ENCODE peak calls at places on chromosomes 3 and 15, in ten cellular contexts. One of them, this sample, is unnamed.

GRCh38 chr15:52351206-52351907 is 55.8 kb upstream of the MYO5C start:
- DNase-seq in GM20000: no peak
- DNase-seq in GM18507: no peak
- DNase-seq in KBM-7: no peak
- DNase-seq in stimulated activated CD4-positive, alpha-beta T cell treated with anti-CD3 and anti-CD28 coated beads, TNF-alpha, amount 100 ng/mL, for 1 hour: no peak
- DNase-seq in AG08396: no peak
- DNase-seq in H4: no peak
- DNase-seq in GDM1: no peak
- DNase-seq in kidney tubule cell: no peak
- DNase-seq in NCI-H2081: no peak
- DNase-seq in this sample: no peak

GRCh38 chr3:104873331-104873730 is 493.4 kb upstream of the ALCAM start:
- DNase-seq in GM20000: no peak
- DNase-seq in GM18507: no peak
- DNase-seq in KBM-7: no peak
- DNase-seq in stimulated activated CD4-positive, alpha-beta T cell treated with anti-CD3 and anti-CD28 coated beads, TNF-alpha, amount 100 ng/mL, for 1 hour: no peak
- DNase-seq in AG08396: no peak
- DNase-seq in H4: no peak
- DNase-seq in GDM1: no peak
- DNase-seq in kidney tubule cell: peak
- DNase-seq in NCI-H2081: no peak
- DNase-seq in this sample: no peak

GRCh38 chr3:137787520-137787919 is 23.4 kb downstream of the SOX14 start:
- DNase-seq in GM20000: no peak
- DNase-seq in GM18507: no peak
- DNase-seq in KBM-7: no peak
- DNase-seq in stimulated activated CD4-positive, alpha-beta T cell treated with anti-CD3 and anti-CD28 coated beads, TNF-alpha, amount 100 ng/mL, for 1 hour: no peak
- DNase-seq in AG08396: no peak
- DNase-seq in H4: no peak
- DNase-seq in GDM1: no peak
- DNase-seq in kidney tubule cell: no peak
- DNase-seq in NCI-H2081: no peak
- DNase-seq in this sample: no peak

GRCh38 chr3:133928136-133928893 is 32.6 kb upstream of the RAB6B start:
- DNase-seq in GM20000: no peak
- DNase-seq in GM18507: no peak
- DNase-seq in KBM-7: no peak
- DNase-seq in stimulated activated CD4-positive, alpha-beta T cell treated with anti-CD3 and anti-CD28 coated beads, TNF-alpha, amount 100 ng/mL, for 1 hour: no peak
- DNase-seq in AG08396: no peak
- DNase-seq in H4: no peak
- DNase-seq in GDM1: no peak
- DNase-seq in kidney tubule cell: no peak
- DNase-seq in NCI-H2081: no peak
- DNase-seq in this sample: no peak

GRCh38 chr15:64134322-64134829 is 17.2 kb upstream of the SNX22 start:
- DNase-seq in GM20000: no peak
- DNase-seq in GM18507: no peak
- DNase-seq in KBM-7: no peak
- DNase-seq in stimulated activated CD4-positive, alpha-beta T cell treated with anti-CD3 and anti-CD28 coated beads, TNF-alpha, amount 100 ng/mL, for 1 hour: no peak
- DNase-seq in AG08396: no peak
- DNase-seq in H4: peak
- DNase-seq in GDM1: no peak
- DNase-seq in kidney tubule cell: no peak
- DNase-seq in NCI-H2081: no peak
- DNase-seq in this sample: no peak

GRCh38 chr3:42129014-42129953 is 38.1 kb downstream of the TRAK1 start:
- DNase-seq in GM20000: no peak
- DNase-seq in GM18507: no peak
- DNase-seq in KBM-7: no peak
- DNase-seq in stimulated activated CD4-positive, alpha-beta T cell treated with anti-CD3 and anti-CD28 coated beads, TNF-alpha, amount 100 ng/mL, for 1 hour: no peak
- DNase-seq in AG08396: peak
- DNase-seq in H4: no peak
- DNase-seq in GDM1: no peak
- DNase-seq in kidney tubule cell: peak
- DNase-seq in NCI-H2081: no peak
- DNase-seq in this sample: peak

GRCh38 chr3:86794336-86795065 is 196.4 kb downstream of the VGLL3 start:
- DNase-seq in GM20000: no peak
- DNase-seq in GM18507: no peak
- DNase-seq in KBM-7: no peak
- DNase-seq in stimulated activated CD4-positive, alpha-beta T cell treated with anti-CD3 and anti-CD28 coated beads, TNF-alpha, amount 100 ng/mL, for 1 hour: no peak
- DNase-seq in AG08396: no peak
- DNase-seq in H4: no peak
- DNase-seq in GDM1: no peak
- DNase-seq in kidney tubule cell: peak
- DNase-seq in NCI-H2081: no peak
- DNase-seq in this sample: no peak

GRCh38 chr15:56919708-56920637 is 1.5 kb downstream of the TCF12 start:
- DNase-seq in GM20000: peak
- DNase-seq in GM18507: no peak
- DNase-seq in KBM-7: peak
- DNase-seq in stimulated activated CD4-positive, alpha-beta T cell treated with anti-CD3 and anti-CD28 coated beads, TNF-alpha, amount 100 ng/mL, for 1 hour: no peak
- DNase-seq in AG08396: no peak
- DNase-seq in H4: peak
- DNase-seq in GDM1: no peak
- DNase-seq in kidney tubule cell: peak
- DNase-seq in NCI-H2081: peak
- DNase-seq in this sample: peak

GRCh38 chr3:156620260-156620659 is 54.1 kb upstream of the TIPARP start:
- DNase-seq in GM20000: no peak
- DNase-seq in GM18507: no peak
- DNase-seq in KBM-7: no peak
- DNase-seq in stimulated activated CD4-positive, alpha-beta T cell treated with anti-CD3 and anti-CD28 coated beads, TNF-alpha, amount 100 ng/mL, for 1 hour: no peak
- DNase-seq in AG08396: no peak
- DNase-seq in H4: peak
- DNase-seq in GDM1: no peak
- DNase-seq in kidney tubule cell: peak
- DNase-seq in NCI-H2081: peak
- DNase-seq in this sample: no peak

GRCh38 chr3:17032407-17033034 is 147.8 kb downstream of the PLCL2 start:
- DNase-seq in GM20000: no peak
- DNase-seq in GM18507: no peak
- DNase-seq in KBM-7: peak
- DNase-seq in stimulated activated CD4-positive, alpha-beta T cell treated with anti-CD3 and anti-CD28 coated beads, TNF-alpha, amount 100 ng/mL, for 1 hour: no peak
- DNase-seq in AG08396: peak
- DNase-seq in H4: peak
- DNase-seq in GDM1: peak
- DNase-seq in kidney tubule cell: peak
- DNase-seq in NCI-H2081: peak
- DNase-seq in this sample: peak

GRCh38 chr3:143559291-143559690 is 289.0 kb downstream of the SLC9A9 start:
- DNase-seq in GM20000: no peak
- DNase-seq in GM18507: no peak
- DNase-seq in KBM-7: no peak
- DNase-seq in stimulated activated CD4-positive, alpha-beta T cell treated with anti-CD3 and anti-CD28 coated beads, TNF-alpha, amount 100 ng/mL, for 1 hour: no peak
- DNase-seq in AG08396: no peak
- DNase-seq in H4: no peak
- DNase-seq in GDM1: no peak
- DNase-seq in kidney tubule cell: no peak
- DNase-seq in NCI-H2081: no peak
- DNase-seq in this sample: no peak

GRCh38 chr3:60884005-60884404 is 367.2 kb downstream of the FHIT start:
- DNase-seq in GM20000: no peak
- DNase-seq in GM18507: no peak
- DNase-seq in KBM-7: no peak
- DNase-seq in stimulated activated CD4-positive, alpha-beta T cell treated with anti-CD3 and anti-CD28 coated beads, TNF-alpha, amount 100 ng/mL, for 1 hour: no peak
- DNase-seq in AG08396: no peak
- DNase-seq in H4: no peak
- DNase-seq in GDM1: no peak
- DNase-seq in kidney tubule cell: no peak
- DNase-seq in NCI-H2081: no peak
- DNase-seq in this sample: no peak

GRCh38 chr3:178551916-178552321 is 15.7 kb downstream of the KCNMB2 start:
- DNase-seq in GM20000: no peak
- DNase-seq in GM18507: no peak
- DNase-seq in KBM-7: peak
- DNase-seq in stimulated activated CD4-positive, alpha-beta T cell treated with anti-CD3 and anti-CD28 coated beads, TNF-alpha, amount 100 ng/mL, for 1 hour: no peak
- DNase-seq in AG08396: no peak
- DNase-seq in H4: peak
- DNase-seq in GDM1: no peak
- DNase-seq in kidney tubule cell: peak
- DNase-seq in NCI-H2081: no peak
- DNase-seq in this sample: no peak

GRCh38 chr3:36714343-36714742 is 50.0 kb downstream of the DCLK3 start:
- DNase-seq in GM20000: no peak
- DNase-seq in GM18507: no peak
- DNase-seq in KBM-7: no peak
- DNase-seq in stimulated activated CD4-positive, alpha-beta T cell treated with anti-CD3 and anti-CD28 coated beads, TNF-alpha, amount 100 ng/mL, for 1 hour: no peak
- DNase-seq in AG08396: no peak
- DNase-seq in H4: no peak
- DNase-seq in GDM1: no peak
- DNase-seq in kidney tubule cell: peak
- DNase-seq in NCI-H2081: no peak
- DNase-seq in this sample: no peak

GRCh38 chr15:70486451-70487379 is 276.6 kb downstream of the UACA start:
- DNase-seq in GM20000: peak
- DNase-seq in GM18507: no peak
- DNase-seq in KBM-7: peak
- DNase-seq in stimulated activated CD4-positive, alpha-beta T cell treated with anti-CD3 and anti-CD28 coated beads, TNF-alpha, amount 100 ng/mL, for 1 hour: no peak
- DNase-seq in AG08396: peak
- DNase-seq in H4: peak
- DNase-seq in GDM1: peak
- DNase-seq in kidney tubule cell: peak
- DNase-seq in NCI-H2081: no peak
- DNase-seq in this sample: no peak

GRCh38 chr3:166554006-166554405 is 716.8 kb upstream of the BCHE start:
- DNase-seq in GM20000: no peak
- DNase-seq in GM18507: no peak
- DNase-seq in KBM-7: no peak
- DNase-seq in stimulated activated CD4-positive, alpha-beta T cell treated with anti-CD3 and anti-CD28 coated beads, TNF-alpha, amount 100 ng/mL, for 1 hour: no peak
- DNase-seq in AG08396: no peak
- DNase-seq in H4: no peak
- DNase-seq in GDM1: no peak
- DNase-seq in kidney tubule cell: no peak
- DNase-seq in NCI-H2081: no peak
- DNase-seq in this sample: no peak

GRCh38 chr15:92971081-92971480 is 71.0 kb downstream of the CHD2 start:
- DNase-seq in GM20000: no peak
- DNase-seq in GM18507: no peak
- DNase-seq in KBM-7: no peak
- DNase-seq in stimulated activated CD4-positive, alpha-beta T cell treated with anti-CD3 and anti-CD28 coated beads, TNF-alpha, amount 100 ng/mL, for 1 hour: no peak
- DNase-seq in AG08396: no peak
- DNase-seq in H4: no peak
- DNase-seq in GDM1: no peak
- DNase-seq in kidney tubule cell: no peak
- DNase-seq in NCI-H2081: no peak
- DNase-seq in this sample: no peak

GRCh38 chr3:13022348-13023250 is 50.6 kb downstream of the IQSEC1 start:
- DNase-seq in GM20000: peak
- DNase-seq in GM18507: no peak
- DNase-seq in KBM-7: no peak
- DNase-seq in stimulated activated CD4-positive, alpha-beta T cell treated with anti-CD3 and anti-CD28 coated beads, TNF-alpha, amount 100 ng/mL, for 1 hour: no peak
- DNase-seq in AG08396: peak
- DNase-seq in H4: peak
- DNase-seq in GDM1: no peak
- DNase-seq in kidney tubule cell: peak
- DNase-seq in NCI-H2081: no peak
- DNase-seq in this sample: peak

GRCh38 chr3:54830658-54831057 is 97.2 kb downstream of the LRTM1 start:
- DNase-seq in GM20000: peak
- DNase-seq in GM18507: peak
- DNase-seq in KBM-7: peak
- DNase-seq in stimulated activated CD4-positive, alpha-beta T cell treated with anti-CD3 and anti-CD28 coated beads, TNF-alpha, amount 100 ng/mL, for 1 hour: no peak
- DNase-seq in AG08396: peak
- DNase-seq in H4: peak
- DNase-seq in GDM1: no peak
- DNase-seq in kidney tubule cell: peak
- DNase-seq in NCI-H2081: no peak
- DNase-seq in this sample: peak

GRCh38 chr15:68113751-68114150 is 59.6 kb downstream of the PIAS1 start:
- DNase-seq in GM20000: no peak
- DNase-seq in GM18507: no peak
- DNase-seq in KBM-7: no peak
- DNase-seq in stimulated activated CD4-positive, alpha-beta T cell treated with anti-CD3 and anti-CD28 coated beads, TNF-alpha, amount 100 ng/mL, for 1 hour: no peak
- DNase-seq in AG08396: no peak
- DNase-seq in H4: no peak
- DNase-seq in GDM1: no peak
- DNase-seq in kidney tubule cell: no peak
- DNase-seq in NCI-H2081: no peak
- DNase-seq in this sample: no peak

GRCh38 chr15:76431936-76432335 is 95.4 kb downstream of the ISL2 start:
- DNase-seq in GM20000: no peak
- DNase-seq in GM18507: no peak
- DNase-seq in KBM-7: no peak
- DNase-seq in stimulated activated CD4-positive, alpha-beta T cell treated with anti-CD3 and anti-CD28 coated beads, TNF-alpha, amount 100 ng/mL, for 1 hour: no peak
- DNase-seq in AG08396: peak
- DNase-seq in H4: no peak
- DNase-seq in GDM1: no peak
- DNase-seq in kidney tubule cell: peak
- DNase-seq in NCI-H2081: no peak
- DNase-seq in this sample: no peak

GRCh38 chr3:104886220-104886995 is 480.3 kb upstream of the ALCAM start:
- DNase-seq in GM20000: no peak
- DNase-seq in GM18507: no peak
- DNase-seq in KBM-7: peak
- DNase-seq in stimulated activated CD4-positive, alpha-beta T cell treated with anti-CD3 and anti-CD28 coated beads, TNF-alpha, amount 100 ng/mL, for 1 hour: no peak
- DNase-seq in AG08396: no peak
- DNase-seq in H4: no peak
- DNase-seq in GDM1: no peak
- DNase-seq in kidney tubule cell: no peak
- DNase-seq in NCI-H2081: no peak
- DNase-seq in this sample: no peak

GRCh38 chr3:54698059-54698458 is 229.8 kb downstream of the LRTM1 start:
- DNase-seq in GM20000: no peak
- DNase-seq in GM18507: no peak
- DNase-seq in KBM-7: no peak
- DNase-seq in stimulated activated CD4-positive, alpha-beta T cell treated with anti-CD3 and anti-CD28 coated beads, TNF-alpha, amount 100 ng/mL, for 1 hour: no peak
- DNase-seq in AG08396: no peak
- DNase-seq in H4: no peak
- DNase-seq in GDM1: no peak
- DNase-seq in kidney tubule cell: no peak
- DNase-seq in NCI-H2081: no peak
- DNase-seq in this sample: no peak

GRCh38 chr3:154334973-154335420 is 10.7 kb upstream of the DHX36 start:
- DNase-seq in GM20000: peak
- DNase-seq in GM18507: no peak
- DNase-seq in KBM-7: peak
- DNase-seq in stimulated activated CD4-positive, alpha-beta T cell treated with anti-CD3 and anti-CD28 coated beads, TNF-alpha, amount 100 ng/mL, for 1 hour: no peak
- DNase-seq in AG08396: peak
- DNase-seq in H4: peak
- DNase-seq in GDM1: no peak
- DNase-seq in kidney tubule cell: peak
- DNase-seq in NCI-H2081: peak
- DNase-seq in this sample: peak

GRCh38 chr15:80514071-80514780 is 110.0 kb downstream of the ARNT2 start:
- DNase-seq in GM20000: no peak
- DNase-seq in GM18507: no peak
- DNase-seq in KBM-7: no peak
- DNase-seq in stimulated activated CD4-positive, alpha-beta T cell treated with anti-CD3 and anti-CD28 coated beads, TNF-alpha, amount 100 ng/mL, for 1 hour: no peak
- DNase-seq in AG08396: peak
- DNase-seq in H4: no peak
- DNase-seq in GDM1: no peak
- DNase-seq in kidney tubule cell: peak
- DNase-seq in NCI-H2081: no peak
- DNase-seq in this sample: no peak

GRCh38 chr3:42547401-42547945 is 34.3 kb downstream of the SEC22C start:
- DNase-seq in GM20000: peak
- DNase-seq in GM18507: peak
- DNase-seq in KBM-7: peak
- DNase-seq in stimulated activated CD4-positive, alpha-beta T cell treated with anti-CD3 and anti-CD28 coated beads, TNF-alpha, amount 100 ng/mL, for 1 hour: no peak
- DNase-seq in AG08396: peak
- DNase-seq in H4: peak
- DNase-seq in GDM1: no peak
- DNase-seq in kidney tubule cell: peak
- DNase-seq in NCI-H2081: peak
- DNase-seq in this sample: peak

GRCh38 chr3:8441969-8442559 is 59.6 kb upstream of the LMCD1 start:
- DNase-seq in GM20000: peak
- DNase-seq in GM18507: no peak
- DNase-seq in KBM-7: peak
- DNase-seq in stimulated activated CD4-positive, alpha-beta T cell treated with anti-CD3 and anti-CD28 coated beads, TNF-alpha, amount 100 ng/mL, for 1 hour: no peak
- DNase-seq in AG08396: peak
- DNase-seq in H4: peak
- DNase-seq in GDM1: no peak
- DNase-seq in kidney tubule cell: peak
- DNase-seq in NCI-H2081: peak
- DNase-seq in this sample: peak

GRCh38 chr3:57983734-57984518 is 24.3 kb upstream of the FLNB start:
- DNase-seq in GM20000: peak
- DNase-seq in GM18507: peak
- DNase-seq in KBM-7: peak
- DNase-seq in stimulated activated CD4-positive, alpha-beta T cell treated with anti-CD3 and anti-CD28 coated beads, TNF-alpha, amount 100 ng/mL, for 1 hour: no peak
- DNase-seq in AG08396: peak
- DNase-seq in H4: no peak
- DNase-seq in GDM1: peak
- DNase-seq in kidney tubule cell: peak
- DNase-seq in NCI-H2081: no peak
- DNase-seq in this sample: peak

This sample was measured in OCI-LY7.